ENCODE peak calls at places on chromosomes 4 and X, in six cellular contexts. E is HepG2, B is K562, G is H1, F is SK-N-SH, S is HCT116. Y is an unnamed sample.

GRCh38 chr4:151228196-151229119 is 48.5 kb upstream of the PRSS48 start:
- DNase-seq in E (no peak), B (no peak), G (no peak), F (no peak), S (no peak), Y (no peak)

GRCh38 chr4:2428496-2429213 is 9.9 kb downstream of the CFAP99 start:
- DNase-seq in E (no peak), B (no peak), G (no peak), F (no peak), S (no peak), Y (no peak)

GRCh38 chr4:57157611-57158137 is 47.5 kb upstream of the IGFBP7 start:
- DNase-seq in E (no peak), B (no peak), G (no peak), F (peak; percentile 48), S (no peak), Y (no peak)

GRCh38 chr4:126779446-126780166 is 853.2 kb upstream of the INTU start:
- DNase-seq in E (no peak), B (peak; percentile 77), G (no peak), F (no peak), S (no peak), Y (peak; percentile 47)

GRCh38 chrX:41035582-41035981 is 49.7 kb upstream of the USP9X start:
- DNase-seq in E (no peak), B (no peak), G (no peak), F (no peak), S (no peak), Y (no peak)

GRCh38 chrX:69128573-69128972 is 36.7 kb downstream of the PJA1 start:
- DNase-seq in E (no peak), B (no peak), G (no peak), F (peak; percentile 63), S (no peak), Y (no peak)

GRCh38 chr4:128847074-128847724 is 37.7 kb downstream of the JADE1 start:
- DNase-seq in E (no peak), B (no peak), G (no peak), F (no peak), S (no peak), Y (no peak)

GRCh38 chrX:48513670-48514069 is 4.9 kb downstream of the PORCN start:
- DNase-seq in E (no peak), B (peak; percentile 43), G (no peak), F (no peak), S (no peak), Y (no peak)

GRCh38 chrX:43165343-43165920 is 387.5 kb upstream of the PPP1R2C start:
- DNase-seq in E (no peak), B (no peak), G (no peak), F (no peak), S (no peak), Y (no peak)

GRCh38 chrX:50180073-50180940 is 20.5 kb downstream of the AKAP4 start:
- DNase-seq in E (peak; percentile 66), B (peak; percentile 60), G (no peak), F (no peak), S (no peak), Y (no peak)

GRCh38 chr4:76305033-76305687 is 1.4 kb upstream of the STBD1 start:
- DNase-seq in E (no peak), B (no peak), G (no peak), F (no peak), S (no peak), Y (no peak)

DNA sequence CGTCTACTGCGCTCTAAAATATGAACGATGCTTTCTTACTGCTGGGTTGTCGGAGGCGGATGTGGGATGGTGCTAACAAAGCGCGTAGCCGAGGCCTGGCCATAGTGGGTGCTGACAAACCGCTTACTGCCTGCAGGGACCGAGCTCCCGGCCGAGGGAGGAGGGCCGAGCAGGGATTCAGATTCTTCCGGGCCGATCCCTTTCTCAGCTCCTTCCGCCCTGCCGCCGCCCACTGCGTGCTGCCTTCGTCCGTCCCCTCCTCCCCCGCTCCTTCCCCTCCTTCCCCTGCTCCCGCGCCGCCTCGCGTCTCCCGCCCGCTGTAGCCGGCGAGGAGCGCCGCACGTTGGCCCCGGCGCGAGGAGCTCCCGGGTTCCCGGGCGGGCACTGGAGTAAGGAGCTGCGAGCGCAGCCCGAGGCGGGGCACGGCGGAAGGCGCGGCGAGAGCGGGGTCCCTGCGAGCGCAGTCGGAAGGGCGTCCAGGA is at the start of gene STK32B:
- DNase-seq in E (no peak), B (peak; percentile 63), G (peak; percentile 57), F (peak; percentile 70), S (no peak), Y (peak; percentile 60)
- TF ChIP-seq JUND in E (no peak), B (no peak), G (no peak), F (no peak), S (no peak), Y (no peak)

DNA sequence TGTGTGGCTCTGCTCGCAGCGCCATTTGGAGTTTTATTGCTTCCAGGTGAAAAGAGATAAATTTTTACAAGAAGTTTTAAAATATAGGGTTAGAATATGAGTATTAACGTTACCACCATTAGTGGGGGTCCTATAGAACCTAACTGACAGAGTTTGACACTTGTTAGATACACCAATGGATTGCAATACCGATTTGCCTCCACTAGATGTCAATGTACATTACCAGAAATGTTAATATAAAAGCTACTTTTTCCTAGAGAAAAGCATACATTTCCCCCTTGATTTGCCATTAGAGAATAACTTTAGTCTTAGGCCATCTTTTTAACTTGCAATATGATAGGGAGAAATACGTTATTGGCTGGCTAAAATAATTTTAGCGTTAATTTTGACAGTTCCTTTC is 108.4 kb downstream of the LINC00632 start:
- DNase-seq in E (no peak), B (peak; percentile 9), G (no peak), F (peak; percentile 19), S (no peak), Y (peak; percentile 19)
- TF ChIP-seq JUND in E (no peak), B (no peak), G (no peak), F (no peak), S (no peak), Y (no peak)

GRCh38 chr4:34309356-34309900 is 1934.9 kb downstream of the ARAP2 start:
- DNase-seq in E (no peak), B (no peak), G (no peak), F (no peak), S (no peak), Y (no peak)
- TF ChIP-seq JUND in E (no peak), B (no peak), G (no peak), F (no peak), S (no peak), Y (no peak)

GRCh38 chr4:11230888-11231287 is 197.8 kb downstream of the HS3ST1 start:
- DNase-seq in E (no peak), B (no peak), G (peak; percentile 31), F (no peak), S (no peak), Y (no peak)
- TF ChIP-seq JUND in E (no peak), B (no peak), G (no peak), F (no peak), S (no peak), Y (no peak)

GRCh38 chr4:89134775-89135319 is 23.5 kb downstream of the TIGD2 start:
- DNase-seq in E (no peak), B (no peak), G (no peak), F (no peak), S (no peak), Y (no peak)
- TF ChIP-seq JUND in E (no peak), B (no peak), G (no peak), F (no peak), S (no peak), Y (no peak)